ENCODE peak calls at places on chromosomes 11 and 22, in four cellular contexts. H is K562, G is IMR-90, J is colonic mucosa. L is an unnamed sample.

GRCh38 chr11:12177739-12178338 is 67.4 kb downstream of the MICAL2 start:
- DNase-seq in H (peak; percentile 59), G (peak; percentile 71), J (no peak), L (no peak)

GRCh38 chr22:44519895-44520294 is 21.9 kb upstream of the RTL6 start:
- DNase-seq in H (no peak), G (no peak), J (no peak), L (no peak)

GRCh38 chr11:35588627-35589026 is 29.6 kb upstream of the FJX1 start:
- DNase-seq in H (no peak), G (peak; percentile 84), J (no peak), L (no peak)

GRCh38 chr11:3840870-3841425 is at the start of gene RHOG:
- DNase-seq in H (peak; percentile 92), G (peak; percentile 76), J (peak; percentile 88), L (peak; percentile 89)

GRCh38 chr22:20420157-20420842 is 17.3 kb downstream of the SCARF2 start:
- DNase-seq in H (no peak), G (no peak), J (no peak), L (no peak)

GRCh38 chr11:115765803-115766239 is 261.6 kb upstream of the CADM1 start:
- DNase-seq in H (no peak), G (peak; percentile 81), J (no peak), L (peak; percentile 13)

GRCh38 chr22:25069758-25070461 is 117.4 kb downstream of the KIAA1671 start:
- DNase-seq in H (no peak), G (no peak), J (no peak), L (no peak)

GRCh38 chr11:118621071-118621815 is 13.8 kb downstream of the PHLDB1 start:
- DNase-seq in H (peak; percentile 89), G (peak; percentile 86), J (peak; percentile 92), L (peak; percentile 82)

GRCh38 chr11:133892584-133893380 is 47.5 kb upstream of the SPATA19 start:
- DNase-seq in H (no peak), G (no peak), J (no peak), L (no peak)

GRCh38 chr22:38834991-38835390 is 8.8 kb downstream of the NPTXR start:
- DNase-seq in H (no peak), G (no peak), J (no peak), L (no peak)

DNA sequence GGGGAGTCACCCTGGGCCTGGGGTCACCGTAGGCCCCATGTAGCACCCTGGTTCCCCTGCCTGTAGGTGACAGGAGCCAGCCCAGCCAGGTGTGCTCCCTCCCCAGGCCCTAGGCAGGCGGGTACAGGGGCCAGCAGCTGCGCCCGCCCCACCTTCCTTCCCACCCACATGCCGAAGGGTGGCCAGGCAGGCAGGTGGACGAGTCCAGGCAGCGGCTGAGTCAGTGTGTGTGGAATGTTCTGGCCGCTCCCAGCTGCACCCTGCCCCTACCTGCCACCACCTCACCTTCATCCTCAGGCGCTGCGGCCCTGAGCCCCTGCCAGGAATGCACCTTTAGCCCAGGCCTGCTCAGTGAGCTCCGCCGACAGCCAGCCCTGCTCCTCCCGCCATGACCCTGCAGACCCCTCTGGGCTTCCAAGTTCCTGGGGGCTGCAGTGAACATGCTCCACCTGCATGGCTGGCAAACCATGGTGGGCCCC is 619 bp upstream of the SYT8 start:
- DNase-seq in H (no peak), G (no peak), J (peak; percentile 90), L (peak; percentile 92)
- TF ChIP-seq CTCF in H (no peak), G (no peak), J (no peak), L (no peak)

DNA sequence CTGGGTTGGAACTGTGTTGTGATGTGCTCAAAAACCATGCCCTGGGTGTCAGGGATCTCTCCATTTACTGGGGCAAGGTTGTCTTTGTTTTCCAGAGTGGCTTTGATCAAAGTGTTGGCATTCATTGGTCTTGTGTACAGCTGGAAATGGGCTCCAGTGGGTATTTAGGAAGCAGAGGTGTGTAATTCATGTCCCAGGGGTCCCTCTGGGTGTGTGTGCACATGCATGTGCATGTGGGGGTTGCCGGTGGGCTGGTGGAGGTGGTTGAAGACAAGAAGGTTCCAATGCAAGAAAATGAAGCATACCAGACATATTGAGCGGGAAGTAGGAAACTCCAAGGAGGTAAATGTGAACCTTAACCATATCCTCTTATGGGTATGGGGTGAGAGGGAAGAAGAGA is 121.7 kb downstream of the ME3 start:
- DNase-seq in H (no peak), G (no peak), J (no peak), L (no peak)
- H3K27ac ChIP-seq in H (no peak overlapping the region), G (no peak overlapping the region), J (peak overlapping the region; percentile 72), L (peak overlapping the region; percentile 26)

GRCh38 chr11:64006468-64006867 is 20.2 kb downstream of the OTUB1 start:
- DNase-seq in H (no peak), G (no peak), J (no peak), L (no peak)

GRCh38 chr11:64008283-64008931 is 22.2 kb downstream of the OTUB1 start:
- DNase-seq in H (no peak), G (no peak), J (no peak), L (no peak)

GRCh38 chr11:64007160-64007628 is 21.0 kb downstream of the OTUB1 start:
- DNase-seq in H (peak; percentile 49), G (no peak), J (peak; percentile 27), L (no peak)

GRCh38 chr11:64009234-64009633 is 23.0 kb downstream of the OTUB1 start:
- DNase-seq in H (no peak), G (no peak), J (no peak), L (no peak)

DNA sequence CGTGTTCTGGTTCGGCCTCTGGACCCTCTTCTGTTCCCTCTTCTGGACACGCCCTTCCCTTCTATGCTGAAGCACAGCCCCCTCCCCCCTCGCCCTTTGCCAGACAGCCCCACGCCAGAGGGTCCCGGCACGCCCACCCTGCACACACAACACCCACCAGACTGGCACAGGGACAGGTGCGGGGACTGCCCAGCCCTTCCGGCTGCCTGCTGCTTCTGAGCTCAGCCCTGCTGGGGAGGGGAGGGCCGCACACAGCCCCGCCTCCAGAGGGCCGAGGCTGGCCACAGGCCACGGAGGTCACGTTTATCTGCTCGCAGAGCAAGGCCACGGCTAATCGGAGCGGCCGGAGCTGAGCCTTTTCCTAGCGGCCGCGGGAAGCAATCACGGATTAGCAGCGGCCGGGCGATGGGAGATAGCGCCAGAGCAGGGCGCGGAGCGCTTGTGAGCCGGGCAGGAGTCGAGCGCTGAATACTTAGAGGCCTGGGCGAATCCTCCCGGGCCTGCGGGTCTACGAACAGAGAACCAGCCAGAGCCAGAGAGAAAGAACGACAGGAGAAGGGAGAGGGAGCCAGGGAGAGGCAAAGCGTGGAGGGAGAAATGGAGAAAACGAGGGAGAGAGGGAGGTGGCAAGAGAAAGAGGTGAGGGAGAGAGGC is 21.5 kb downstream of the OTUB1 start:
- DNase-seq in H (peak; percentile 97), G (no peak), J (peak; percentile 70), L (no peak)
- TF ChIP-seq CTCF in H (peak; percentile 47), G (no peak), J (peak; percentile 19), L (no peak)

GRCh38 chr11:77187105-77187750 is 59.2 kb downstream of the MYO7A start:
- DNase-seq in H (no peak), G (no peak), J (no peak), L (no peak)
- H3K27ac ChIP-seq in H (no peak overlapping the region), G (no peak overlapping the region), J (peak overlapping the region; percentile 36), L (no peak overlapping the region)

GRCh38 chr11:58618215-58618614 is 4.2 kb upstream of the CNTF start:
- DNase-seq in H (peak; percentile 14), G (no peak), J (no peak), L (no peak)
- TF ChIP-seq CTCF in H (peak; percentile 29), G (peak; percentile 1), J (no peak), L (no peak)

GRCh38 chr22:23263651-23264555 is 83.6 kb downstream of the BCR start:
- DNase-seq in H (no peak), G (no peak), J (no peak), L (no peak)

GRCh38 chr22:23264610-23265388 is 84.5 kb downstream of the BCR start:
- DNase-seq in H (no peak), G (no peak), J (no peak), L (no peak)

GRCh38 chr22:23260645-23261581 is 80.6 kb downstream of the BCR start:
- DNase-seq in H (no peak), G (no peak), J (no peak), L (no peak)

GRCh38 chr22:23261900-23262450 is 81.7 kb downstream of the BCR start:
- DNase-seq in H (no peak), G (no peak), J (no peak), L (no peak)

DNA sequence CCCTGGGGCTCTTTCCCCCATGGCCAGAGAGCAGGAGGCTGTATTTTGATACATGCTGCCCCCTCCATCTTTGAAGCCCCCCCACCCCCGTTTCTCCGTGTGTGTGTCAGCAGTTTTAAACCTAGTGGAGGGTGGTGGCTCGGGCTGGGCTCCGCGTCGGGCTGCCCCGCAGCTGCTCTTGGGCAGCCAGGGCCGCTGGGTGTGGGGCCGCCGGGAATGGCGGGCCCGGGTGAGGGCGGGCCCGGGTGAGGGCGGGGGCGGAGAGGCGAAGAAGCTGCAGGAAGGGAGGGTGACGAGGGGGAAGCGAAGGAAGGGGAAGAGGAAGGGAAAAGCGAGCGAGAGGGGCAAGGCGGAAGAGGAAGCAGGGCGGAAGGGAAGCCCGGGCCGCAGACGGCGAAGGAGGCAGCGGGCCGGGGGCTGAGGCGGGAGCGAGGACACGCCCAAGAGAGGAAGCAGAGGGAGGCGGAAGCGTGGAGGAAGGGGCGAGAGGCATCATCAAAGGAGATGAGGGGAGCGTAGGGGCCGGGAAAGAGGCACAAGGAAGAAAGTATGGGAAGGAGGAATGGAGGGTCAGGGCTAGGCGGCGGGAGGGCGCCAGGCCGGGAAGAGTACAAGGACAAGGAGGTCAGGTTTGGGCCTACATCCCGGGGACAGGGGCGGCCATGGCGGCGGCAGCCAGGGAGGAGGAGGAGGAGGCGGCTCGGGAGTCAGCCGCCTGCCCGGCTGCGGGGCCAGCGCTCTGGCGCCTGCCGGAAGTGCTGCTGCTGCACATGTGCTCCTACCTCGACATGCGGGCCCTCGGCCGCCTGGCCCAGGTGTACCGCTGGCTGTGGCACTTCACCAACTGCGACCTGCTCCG is 82.4 kb downstream of the BCR start:
- DNase-seq in H (no peak), G (no peak), J (no peak), L (no peak)
- H3K27ac ChIP-seq in H (no peak overlapping the region), G (no peak overlapping the region), J (no peak overlapping the region), L (peak overlapping the region; percentile 23)

GRCh38 chr11:64314805-64315561 is 2.4 kb downstream of the TRMT112 start:
- DNase-seq in H (no peak), G (no peak), J (no peak), L (no peak)
- TF ChIP-seq CTCF in H (no peak), G (no peak), J (no peak), L (no peak)

GRCh38 chr22:50260434-50260800 is 1.1 kb downstream of the MAPK12 start:
- DNase-seq in H (no peak), G (no peak), J (no peak), L (no peak)
- H3K27ac ChIP-seq in H (peak overlapping the region; percentile 76), G (peak overlapping the region; percentile 87), J (no peak overlapping the region), L (peak overlapping the region; percentile 91)

L was measured in RWPE1.